ENCODE peak calls at places on chromosomes 2 and 18, in five cellular contexts. S is A549, X is K562, D is HepG2, Z is endothelial cell of umbilical vein. M is an unnamed sample.

GRCh38 chr2:67656875-67657274 is 259.7 kb downstream of the ETAA1 start:
- DNase-seq in Z (no peak), D (no peak), X (no peak), S (no peak), M (no peak)

GRCh38 chr2:23803965-23804542 is 122.9 kb downstream of the ATAD2B start:
- DNase-seq in S (peak), D (peak), X (peak), Z (peak), M (peak)

GRCh38 chr2:225002039-225002655 is 40.1 kb downstream of the DOCK10 start:
- DNase-seq in Z (peak), S (peak), X (peak), D (peak), M (peak)

GRCh38 chr2:206368933-206369569 is 74.3 kb upstream of the ADAM23 start:
- DNase-seq in S (no peak), X (no peak), D (no peak), Z (no peak), M (peak)

GRCh38 chr2:147008481-147008880 is 836.3 kb upstream of the ACVR2A start:
- DNase-seq in X (no peak), Z (no peak), D (no peak), S (no peak), M (no peak)

GRCh38 chr2:234423884-234424283 is 73.0 kb downstream of the ARL4C start:
- DNase-seq in Z (no peak), D (no peak), S (no peak), X (no peak), M (no peak)

GRCh38 chr2:134718956-134719814 is at the start of gene TMEM163:
- DNase-seq in X (peak), S (no peak), Z (no peak), D (no peak), M (no peak)

GRCh38 chr18:39434223-39434622 is 1868.6 kb upstream of the CELF4 start:
- DNase-seq in X (no peak), D (no peak), S (no peak), Z (no peak), M (no peak)

GRCh38 chr2:40329739-40330047 is 122.2 kb downstream of the SLC8A1 start:
- DNase-seq in S (no peak), D (no peak), X (no peak), Z (peak), M (no peak)

GRCh38 chr2:236951830-236952475 is 133.7 kb upstream of the COPS8 start:
- DNase-seq in D (no peak), Z (no peak), S (no peak), X (no peak), M (no peak)

GRCh38 chr2:236776695-236777251 is 207.1 kb downstream of the ACKR3 start:
- DNase-seq in X (no peak), Z (peak), D (no peak), S (peak), M (no peak)

GRCh38 chr2:188523901-188524300 is 232.2 kb downstream of the GULP1 start:
- DNase-seq in X (no peak), D (no peak), Z (peak), S (no peak), M (no peak)

GRCh38 chr2:188527701-188528100 is 236.0 kb downstream of the GULP1 start:
- DNase-seq in D (no peak), X (no peak), Z (no peak), S (no peak), M (no peak)

GRCh38 chr2:188524519-188525113 is 232.9 kb downstream of the GULP1 start:
- DNase-seq in X (peak), Z (peak), D (peak), S (peak), M (peak)

GRCh38 chr2:188529710-188530109 is 238.0 kb downstream of the GULP1 start:
- DNase-seq in S (no peak), Z (no peak), D (no peak), X (no peak), M (no peak)

GRCh38 chr2:188527110-188527509 is 235.4 kb downstream of the GULP1 start:
- DNase-seq in D (no peak), S (no peak), Z (peak), X (no peak), M (no peak)
- TF ChIP-seq MYC in D (no peak), S (no peak), Z (no peak), X (no peak), M (no peak)

GRCh38 chr2:230899287-230899686 is 25.8 kb downstream of the GPR55 start:
- DNase-seq in X (no peak), D (no peak), S (no peak), Z (no peak), M (no peak)

GRCh38 chr2:230898016-230898415 is 27.0 kb downstream of the GPR55 start:
- DNase-seq in Z (no peak), D (no peak), X (no peak), S (no peak), M (no peak)

GRCh38 chr2:230900336-230900995 is 24.6 kb downstream of the GPR55 start:
- DNase-seq in Z (no peak), X (no peak), D (no peak), S (no peak), M (no peak)

GRCh38 chr2:230899786-230900185 is 25.3 kb downstream of the GPR55 start:
- DNase-seq in D (no peak), S (no peak), Z (no peak), X (no peak), M (no peak)

DNA sequence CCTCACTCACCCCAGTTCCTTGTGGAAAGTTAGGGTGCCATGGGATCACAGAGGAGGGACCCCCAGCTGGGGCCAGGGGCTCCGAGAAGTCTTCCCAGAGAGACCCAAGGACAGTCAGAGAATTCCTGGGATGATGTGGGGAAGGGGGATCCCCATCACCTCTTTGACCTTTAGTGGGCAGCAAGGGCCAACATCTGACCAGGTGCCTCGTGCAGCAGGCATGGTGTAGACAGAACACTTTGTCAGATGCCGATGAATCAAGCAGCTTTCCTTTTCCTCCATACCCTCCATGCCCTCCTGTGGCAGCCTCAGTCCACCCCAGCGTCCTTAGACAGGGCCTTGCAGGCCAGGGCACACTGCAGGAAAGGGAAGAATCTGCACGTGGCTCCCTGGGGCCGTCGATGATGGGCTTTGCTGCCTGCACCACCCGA is 26.4 kb downstream of the GPR55 start:
- DNase-seq in D (no peak), Z (no peak), S (no peak), X (no peak), M (no peak)
- TF ChIP-seq POLR2A in D (no peak), Z (no peak), S (no peak), X (no peak), M (no peak)

DNA sequence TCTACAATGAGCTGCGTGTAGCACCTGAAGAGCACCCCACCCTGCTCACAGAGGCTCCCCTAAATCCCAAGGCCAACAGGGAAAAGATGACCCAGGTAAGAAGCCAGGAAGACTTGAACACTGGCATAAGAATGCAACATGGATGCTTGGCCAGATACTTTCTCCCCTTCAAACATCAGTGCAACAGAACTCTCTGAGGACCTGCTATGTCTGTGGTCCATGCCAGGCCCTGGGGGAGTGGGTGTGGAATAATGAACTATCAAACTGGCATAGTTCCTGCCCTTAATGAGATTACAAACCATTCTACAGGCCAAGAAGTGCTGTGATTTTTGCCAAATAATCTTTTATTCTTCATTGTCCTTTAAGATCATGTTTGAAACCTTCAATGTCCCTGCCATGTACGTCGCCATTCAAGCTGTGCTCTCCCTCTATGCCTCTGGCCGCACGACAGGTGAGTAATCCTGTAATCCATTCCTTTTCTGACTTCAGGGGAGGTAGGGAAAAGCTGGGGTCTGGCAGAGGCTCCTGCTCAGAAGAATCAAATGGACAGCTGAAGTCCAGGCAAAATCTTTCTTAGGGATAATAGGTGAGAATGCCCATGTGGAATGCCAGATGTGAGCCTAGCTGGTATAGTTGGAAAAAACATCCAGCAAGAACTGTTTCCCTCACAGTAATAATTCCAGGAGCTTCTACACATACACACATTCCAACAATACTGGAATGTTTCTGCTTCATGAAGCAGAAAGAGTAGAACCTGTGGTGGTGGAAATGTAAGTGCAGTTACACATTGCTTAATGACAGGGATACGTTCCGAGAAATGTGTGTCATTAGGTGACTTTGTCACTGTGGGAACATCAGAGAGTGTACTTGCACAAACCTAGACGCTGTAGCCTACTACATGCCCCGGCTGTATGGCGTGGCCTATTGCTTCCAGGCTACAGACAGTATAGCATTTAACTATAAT is 16.2 kb downstream of the ACTG2 start:
- DNase-seq in D (no peak), Z (no peak), S (no peak), X (no peak), M (no peak)
- TF ChIP-seq MAX in D (no peak), Z (no peak), S (no peak), X (no peak), M (no peak)

DNA sequence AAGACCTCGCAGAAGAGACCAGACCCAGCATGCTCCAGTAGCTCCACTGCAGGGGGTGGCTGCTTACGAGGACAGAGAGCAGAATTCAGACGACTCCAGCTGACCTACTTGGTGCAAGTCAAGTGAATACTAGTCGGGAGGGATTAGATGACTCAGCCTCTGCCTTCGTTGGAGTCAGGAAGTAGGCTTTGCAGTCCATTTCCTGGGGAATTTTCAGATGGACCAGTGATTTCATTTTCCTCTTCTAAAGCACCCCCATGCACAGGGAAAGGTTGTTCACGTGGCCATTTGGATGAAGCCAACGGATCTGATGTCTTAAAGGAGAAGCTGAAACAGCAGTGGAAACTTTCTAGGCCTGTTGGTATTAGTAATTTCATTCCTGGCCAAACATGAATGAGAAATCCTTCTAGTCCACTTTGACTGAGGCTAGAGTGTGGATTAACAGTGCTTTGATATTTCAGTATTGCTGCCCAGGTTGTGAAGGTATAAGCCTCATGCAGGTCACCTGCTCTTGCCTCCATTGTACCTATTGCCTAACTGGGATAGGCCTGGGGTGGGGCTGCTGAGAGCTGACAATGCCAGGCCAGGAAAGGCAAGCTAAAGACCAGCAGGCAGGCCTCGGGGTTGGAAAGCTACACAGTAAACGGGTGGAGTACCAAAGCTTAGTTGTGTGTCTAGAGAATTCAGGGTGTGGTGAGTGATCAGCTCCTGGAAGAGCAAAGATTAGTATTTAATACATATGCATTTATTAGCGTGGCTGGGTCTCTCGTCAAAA is 117.6 kb upstream of the FOSL2 start:
- DNase-seq in Z (peak), X (peak), D (no peak), S (peak), M (peak)
- TF ChIP-seq MYC in Z (no peak), X (no peak), D (no peak), S (no peak), M (no peak)

GRCh38 chr2:231680992-231681852 is 27.1 kb upstream of the PTMA start:
- DNase-seq in D (peak), X (peak), Z (peak), S (peak), M (peak)

GRCh38 chr2:231682546-231683291 is 25.6 kb upstream of the PTMA start:
- DNase-seq in D (no peak), Z (no peak), S (no peak), X (no peak), M (no peak)

GRCh38 chr2:231679131-231679530 is 29.2 kb upstream of the PTMA start:
- DNase-seq in D (no peak), S (no peak), Z (no peak), X (no peak), M (no peak)

GRCh38 chr2:231679906-231680283 is 28.4 kb upstream of the PTMA start:
- DNase-seq in X (no peak), D (no peak), Z (no peak), S (no peak), M (peak)

GRCh38 chr2:231680284-231680991 is 27.9 kb upstream of the PTMA start:
- DNase-seq in S (no peak), X (no peak), D (peak), Z (no peak), M (no peak)
- TF ChIP-seq POLR2A in S (no peak), X (no peak), D (peak), Z (no peak), M (no peak)

DNA sequence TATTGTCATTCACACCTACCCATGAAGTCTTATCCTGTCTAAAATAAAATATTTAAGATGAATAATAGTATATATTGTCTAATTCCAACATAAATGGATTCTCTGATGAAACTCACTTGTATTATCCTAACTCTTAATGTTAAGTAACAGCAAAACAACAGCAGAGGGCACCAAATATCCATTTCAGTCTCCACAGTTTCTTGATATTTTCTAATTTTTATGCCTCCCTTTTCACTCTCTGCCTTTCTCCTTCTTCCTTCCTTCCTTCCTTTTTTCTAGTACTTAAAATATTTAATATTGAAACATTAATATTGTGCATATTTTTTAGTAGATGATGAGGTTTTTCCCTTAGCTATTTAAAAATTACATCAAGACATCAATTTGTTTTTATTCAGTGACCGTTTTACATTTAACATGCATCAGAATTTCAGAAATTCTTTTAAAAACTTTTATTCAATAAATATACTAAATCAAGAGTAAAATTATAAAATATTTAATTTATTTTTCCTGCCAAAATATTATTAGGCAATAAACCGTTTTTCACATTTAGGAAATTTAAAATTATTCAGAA is 97.6 kb downstream of the WDR7 start:
- DNase-seq in Z (peak), S (peak), X (peak), D (peak), M (peak)
- TF ChIP-seq MAX in Z (no peak), S (no peak), X (no peak), D (no peak), M (no peak)

DNA sequence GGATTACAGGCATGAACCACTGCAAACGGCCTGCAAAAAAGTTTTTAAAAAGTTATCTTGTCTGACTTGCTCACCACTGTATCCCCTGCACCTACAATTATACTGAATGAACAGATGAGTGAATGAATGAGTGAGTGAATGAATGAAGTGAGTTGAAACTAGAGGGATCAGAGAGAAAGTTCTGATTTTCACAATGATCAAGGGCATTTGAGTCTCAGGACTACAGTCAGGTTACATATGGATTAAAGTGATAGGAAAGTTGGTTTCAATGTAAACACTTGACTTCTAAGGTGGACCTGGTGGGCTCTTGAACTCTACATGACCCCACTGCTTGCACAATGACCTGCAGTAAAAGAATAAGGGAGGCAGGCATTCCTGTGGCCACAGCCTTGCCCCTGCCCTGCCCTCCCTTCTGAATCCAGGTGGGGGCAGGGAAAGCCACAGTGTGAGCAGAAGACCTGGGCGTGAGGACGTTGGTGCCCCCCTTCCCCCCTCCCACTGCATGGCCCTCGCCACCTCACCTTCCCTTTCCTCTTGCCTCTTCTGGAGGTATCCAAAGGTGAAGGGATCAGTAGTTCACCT is 10.7 kb downstream of the C2orf80 start:
- DNase-seq in S (no peak), Z (no peak), D (peak), X (no peak), M (peak)
- TF ChIP-seq MYC in S (no peak), Z (no peak), D (no peak), X (no peak), M (no peak)

DNA sequence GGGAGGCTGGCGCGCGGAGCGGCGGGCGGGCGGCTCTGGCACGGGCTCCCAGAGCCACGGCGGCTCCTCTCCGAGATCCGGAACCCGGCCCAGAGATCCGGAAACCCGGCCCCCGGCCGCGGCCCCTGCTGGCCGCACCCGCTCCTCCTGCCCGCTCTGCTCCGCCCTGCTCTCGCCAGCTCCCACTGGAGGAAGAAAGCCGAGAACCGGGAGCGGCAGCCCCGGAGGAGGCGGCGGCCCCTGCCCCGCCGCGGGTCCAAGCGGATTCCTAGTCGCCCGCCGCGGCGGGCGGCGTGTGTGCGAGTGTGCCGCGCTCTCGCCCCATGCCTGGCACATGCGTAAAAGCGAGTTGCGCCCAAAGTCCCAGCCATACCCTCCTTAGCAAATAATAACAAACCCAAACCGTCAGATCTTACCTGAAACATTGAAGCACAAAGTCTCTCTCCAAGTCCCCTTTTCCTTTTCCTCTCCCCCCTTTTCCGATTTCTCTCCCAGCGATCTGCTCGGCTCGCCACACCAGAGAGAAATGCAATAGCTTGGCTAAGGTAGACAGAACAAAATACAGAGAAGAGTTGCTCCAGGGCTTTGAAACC is 108.7 kb upstream of the KCTD1 start:
- DNase-seq in S (peak), D (peak), X (no peak), Z (peak), M (peak)
- TF ChIP-seq POLR2A in S (peak), D (no peak), X (no peak), Z (no peak), M (no peak)

GRCh38 chr2:11550901-11551568 is 17.2 kb downstream of the GREB1 start:
- DNase-seq in X (no peak), Z (no peak), S (no peak), D (no peak), M (no peak)

GRCh38 chr2:11550302-11550701 is 16.5 kb downstream of the GREB1 start:
- DNase-seq in Z (no peak), X (no peak), S (no peak), D (peak), M (no peak)

GRCh38 chr2:11552260-11552638 is 18.4 kb downstream of the GREB1 start:
- DNase-seq in S (no peak), D (no peak), X (no peak), Z (no peak), M (no peak)

GRCh38 chr2:11553661-11554429 is 20.0 kb downstream of the GREB1 start:
- DNase-seq in S (no peak), X (no peak), Z (no peak), D (no peak), M (peak)

DNA sequence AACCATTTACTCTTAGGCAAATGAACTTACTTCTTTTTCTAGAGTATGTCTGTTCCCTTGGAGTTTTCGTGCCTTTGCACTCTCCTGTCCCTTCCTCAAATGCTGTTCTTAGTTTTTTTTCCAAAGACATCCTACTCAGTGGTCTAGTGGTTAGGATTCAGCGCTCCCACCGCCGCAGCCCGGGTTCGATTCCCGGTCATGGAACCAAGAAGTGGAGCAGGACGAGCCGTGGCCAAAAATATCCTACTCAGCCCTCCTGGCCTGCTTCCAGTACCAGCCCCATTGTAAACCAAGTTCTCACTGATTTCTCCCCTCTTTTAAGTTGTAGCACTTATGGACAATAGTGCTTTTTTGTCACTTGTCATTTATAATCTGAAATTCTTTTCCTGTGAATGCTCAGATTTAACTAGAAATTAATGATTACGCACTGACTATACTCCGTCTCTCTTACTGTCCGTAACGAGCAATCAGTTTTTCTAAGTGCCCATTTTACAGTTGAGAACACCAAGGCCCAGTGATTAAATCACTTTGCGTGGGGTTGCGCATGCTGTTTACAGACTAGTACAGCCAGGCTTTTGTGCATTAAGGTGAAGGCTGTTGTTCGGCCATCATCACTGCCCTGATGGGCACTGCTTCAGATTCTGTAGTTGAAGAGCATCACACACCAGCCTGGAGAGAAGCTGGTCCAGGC is 17.9 kb downstream of the GREB1 start:
- DNase-seq in S (no peak), X (no peak), Z (no peak), D (no peak), M (no peak)
- TF ChIP-seq MAX in S (no peak), X (no peak), Z (no peak), D (no peak), M (no peak)